ENCODE peak calls at places on chromosomes 5 and 9, in eight cellular contexts. V is psoas muscle; T is heart left ventricle; W is SHP77; X is COLO829; R is activated naive CD4-positive, alpha-beta T cell treated with anti-CD3 and anti-CD28 coated beads, Interleukin-2, amount 50 U/mL, for 16 hours; J is GM12891; A is HTR-8/SVneo. H is an unnamed sample.

GRCh38 chr5:83306572-83307241 is 164.8 kb upstream of the VCAN start:
- DNase-seq in V (peak; percentile 34), T (peak; percentile 43), W (no peak), X (peak; percentile 2), R (no peak), J (peak; percentile 26), A (no peak), H (no peak)

GRCh38 chr9:3177362-3177761 is 333.5 kb upstream of the PUM3 start:
- DNase-seq in V (no peak), T (no peak), W (no peak), X (no peak), R (no peak), J (no peak), A (no peak), H (no peak)

GRCh38 chr5:76742586-76742985 is 26.7 kb downstream of the F2R start:
- DNase-seq in V (no peak), T (no peak), W (no peak), X (no peak), R (no peak), J (no peak), A (no peak), H (no peak)

GRCh38 chr5:10301842-10302610 is 5.7 kb downstream of the CMBL start:
- DNase-seq in V (peak; percentile 86), T (peak; percentile 83), W (peak; percentile 17), X (peak; percentile 8), R (no peak), J (no peak), A (no peak), H (no peak)

GRCh38 chr9:20326516-20326915 is 295.8 kb downstream of the MLLT3 start:
- DNase-seq in V (no peak), T (no peak), W (no peak), X (no peak), R (no peak), J (no peak), A (no peak), H (no peak)

GRCh38 chr5:140292212-140293040 is 10.5 kb downstream of the PFDN1 start:
- DNase-seq in V (no peak), T (no peak), W (no peak), X (no peak), R (no peak), J (no peak), A (no peak), H (no peak)

GRCh38 chr9:124359841-124360240 is 55.4 kb downstream of the PSMB7 start:
- DNase-seq in V (no peak), T (no peak), W (no peak), X (no peak), R (no peak), J (no peak), A (no peak), H (no peak)

GRCh38 chr5:137341831-137342230 is 157.3 kb downstream of the SPOCK1 start:
- DNase-seq in V (no peak), T (no peak), W (no peak), X (no peak), R (no peak), J (no peak), A (no peak), H (no peak)

GRCh38 chr5:81755320-81755719 is 4.4 kb upstream of the SSBP2 start:
- DNase-seq in V (peak; percentile 43), T (no peak), W (no peak), X (no peak), R (no peak), J (no peak), A (peak; percentile 78), H (no peak)

GRCh38 chr9:114419796-114420195 is 32.0 kb upstream of the AKNA start:
- DNase-seq in V (no peak), T (no peak), W (no peak), X (no peak), R (no peak), J (no peak), A (no peak), H (no peak)